ENCODE peak calls at places on chromosomes 16 and 17, in four cellular contexts. G is cardiac fibroblast, T is NCI-H345, P is posterior cingulate gyrus. E is an unnamed sample.

GRCh38 chr17:14737984-14738651 is 437.2 kb downstream of the HS3ST3B1 start:
- DNase-seq in P (no peak), T (no peak), G (peak; percentile 96), E (no peak)

GRCh38 chr16:85639529-85640253 is 26.6 kb downstream of the GSE1 start:
- DNase-seq in T (peak; percentile 90), P (peak; percentile 77), G (no peak), E (no peak)

GRCh38 chr16:67942200-67942509 is 1.8 kb downstream of the LCAT start:
- DNase-seq in P (no peak), T (no peak), G (peak; percentile 44), E (no peak)

GRCh38 chr17:68514809-68515208 is 2.6 kb downstream of the PRKAR1A start:
- DNase-seq in T (no peak), G (peak; percentile 94), P (no peak), E (no peak)

GRCh38 chr16:87806246-87806607 is 40.4 kb upstream of the KLHDC4 start:
- DNase-seq in P (no peak), T (peak; percentile 35), G (no peak), E (no peak)

GRCh38 chr16:84061236-84061830 is 18.7 kb upstream of the SLC38A8 start:
- DNase-seq in P (no peak), G (no peak), T (no peak), E (no peak)

GRCh38 chr17:12693640-12694039 is 27.9 kb downstream of the MYOCD start:
- DNase-seq in P (no peak), T (no peak), G (no peak), E (no peak)

GRCh38 chr17:42142371-42142896 is 12.4 kb downstream of the RAB5C start:
- DNase-seq in T (no peak), G (peak; percentile 37), P (no peak), E (no peak)

GRCh38 chr17:58534901-58535421 is 20.5 kb upstream of the MTMR4 start:
- DNase-seq in P (no peak), T (no peak), G (peak; percentile 47), E (peak; percentile 62)

GRCh38 chr17:49576121-49576905 is 642 bp downstream of the NXPH3 start:
- DNase-seq in G (peak; percentile 60), P (no peak), T (peak; percentile 35), E (peak; percentile 41)

GRCh38 chr17:42853597-42853967 is 2.6 kb downstream of the AOC3 start:
- DNase-seq in G (no peak), T (no peak), P (no peak), E (no peak)

GRCh38 chr16:20851601-20852000 is 45.3 kb downstream of the REXO5 start:
- DNase-seq in T (no peak), G (peak; percentile 99), P (peak; percentile 34), E (peak; percentile 97)

GRCh38 chr17:75428775-75429469 is 23.4 kb upstream of the GRB2 start:
- DNase-seq in P (no peak), G (peak; percentile 66), T (no peak), E (no peak)

GRCh38 chr17:30217054-30217453 is 18.4 kb downstream of the SLC6A4 start:
- DNase-seq in T (no peak), P (no peak), G (no peak), E (no peak)

GRCh38 chr16:49497466-49497865 is 123.9 kb downstream of the C16orf78 start:
- DNase-seq in G (no peak), T (no peak), P (no peak), E (no peak)

GRCh38 chr16:83336630-83337029 is 471.1 kb upstream of the HSBP1 start:
- DNase-seq in G (peak; percentile 78), P (no peak), T (peak; percentile 16), E (no peak)

GRCh38 chr17:76466775-76467130 is 650 bp upstream of the AANAT start:
- DNase-seq in T (no peak), G (no peak), P (no peak), E (no peak)

GRCh38 chr16:71931599-71931998 is 36.3 kb downstream of the IST1 start:
- DNase-seq in G (no peak), T (no peak), P (no peak), E (no peak)

GRCh38 chr17:72474740-72475477 is 354.1 kb downstream of the SOX9 start:
- DNase-seq in G (no peak), T (no peak), P (no peak), E (no peak)

GRCh38 chr16:58306327-58306726 is 11.5 kb upstream of the PRSS54 start:
- DNase-seq in T (no peak), G (peak; percentile 58), P (no peak), E (no peak)

GRCh38 chr17:8376302-8377067 is at the start of gene KRABD2:
- DNase-seq in T (peak; percentile 86), P (peak; percentile 88), G (peak; percentile 88), E (peak; percentile 71)

GRCh38 chr17:53740312-53740711 is 82.4 kb upstream of the KIF2B start:
- DNase-seq in G (no peak), T (no peak), P (no peak), E (no peak)

GRCh38 chr17:40526668-40527067 is 25.2 kb upstream of the TNS4 start:
- DNase-seq in G (peak; percentile 38), P (no peak), T (no peak), E (no peak)

GRCh38 chr17:48336986-48337385 is 93.0 kb downstream of the SKAP1 start:
- DNase-seq in T (no peak), P (no peak), G (no peak), E (no peak)

GRCh38 chr16:54097774-54098173 is 188.8 kb downstream of the IRX3 start:
- DNase-seq in P (no peak), G (no peak), T (no peak), E (no peak)

GRCh38 chr16:10088380-10088793 is 93.8 kb downstream of the GRIN2A start:
- DNase-seq in P (no peak), T (no peak), G (no peak), E (no peak)

GRCh38 chr16:11797957-11798299 is 870 bp upstream of the ZC3H7A start:
- DNase-seq in T (no peak), G (no peak), P (no peak), E (no peak)

GRCh38 chr16:70747703-70748631 is 53.0 kb downstream of the VAC14 start:
- DNase-seq in P (no peak), T (no peak), G (peak; percentile 59), E (peak; percentile 98)

GRCh38 chr17:22435231-22435974 is 743.1 kb downstream of the KCNJ18 start:
- DNase-seq in P (no peak), G (no peak), T (no peak), E (no peak)

GRCh38 chr17:37121616-37122015 is 172.9 kb downstream of the AATF start:
- DNase-seq in T (no peak), P (no peak), G (no peak), E (no peak)

GRCh38 chr17:27293359-27293897 is 486 bp upstream of the WSB1 start:
- DNase-seq in T (no peak), G (no peak), P (no peak), E (no peak)

GRCh38 chr16:11621920-11622651 is 35.4 kb upstream of the LITAF start:
- DNase-seq in G (no peak), T (peak; percentile 45), P (no peak), E (no peak)

GRCh38 chr17:42458497-42459255 is at the start of gene ATP6V0A1:
- DNase-seq in T (peak; percentile 94), G (peak; percentile 91), P (peak; percentile 96), E (peak; percentile 68)

GRCh38 chr16:89114159-89114981 is 20.7 kb downstream of the ACSF3 start:
- DNase-seq in P (peak; percentile 22), T (no peak), G (peak; percentile 10), E (no peak)

GRCh38 chr17:9684955-9685621 is 39.8 kb downstream of the USP43 start:
- DNase-seq in G (no peak), T (no peak), P (no peak), E (peak; percentile 74)

GRCh38 chr16:68227850-68228553 is 7.9 kb downstream of the ESRP2 start:
- DNase-seq in T (no peak), P (no peak), G (no peak), E (no peak)

GRCh38 chr16:80084614-80085013 is 456.2 kb upstream of the DYNLRB2 start:
- DNase-seq in P (no peak), T (no peak), G (peak; percentile 31), E (peak; percentile 49)